ENCODE peak calls at places on chromosomes 1 and 21, in ten cellular contexts. One of them, this sample, is unnamed.

GRCh38 chr1:243513726-243514491 is 258.1 kb downstream of the SDCCAG8 start:
- DNase-seq in lower leg skin: no peak
- DNase-seq in GM23338: no peak
- DNase-seq in lower lobe of right lung: no peak
- DNase-seq in gastrocnemius medialis: no peak
- DNase-seq in brain microvascular endothelial cell: peak; percentile 37
- DNase-seq in fibroblast of lung: peak; percentile 86
- DNase-seq in uterus: no peak
- DNase-seq in cardiac fibroblast: peak; percentile 34
- DNase-seq in astrocyte of the spinal cord: peak; percentile 83
- DNase-seq in this sample: no peak

GRCh38 chr1:110237406-110238152 is 27.5 kb downstream of the KCNC4 start:
- DNase-seq in lower leg skin: no peak
- DNase-seq in GM23338: no peak
- DNase-seq in lower lobe of right lung: no peak
- DNase-seq in gastrocnemius medialis: no peak
- DNase-seq in brain microvascular endothelial cell: no peak
- DNase-seq in fibroblast of lung: peak; percentile 29
- DNase-seq in uterus: no peak
- DNase-seq in cardiac fibroblast: no peak
- DNase-seq in astrocyte of the spinal cord: no peak
- DNase-seq in this sample: no peak

GRCh38 chr1:247824023-247824422 is at the start of gene OR14A16:
- DNase-seq in lower leg skin: no peak
- DNase-seq in GM23338: peak; percentile 81
- DNase-seq in lower lobe of right lung: no peak
- DNase-seq in gastrocnemius medialis: no peak
- DNase-seq in brain microvascular endothelial cell: no peak
- DNase-seq in fibroblast of lung: no peak
- DNase-seq in uterus: no peak
- DNase-seq in cardiac fibroblast: no peak
- DNase-seq in astrocyte of the spinal cord: no peak
- DNase-seq in this sample: no peak

GRCh38 chr1:83671586-83671985 is 327.3 kb downstream of the TTLL7 start:
- DNase-seq in lower leg skin: no peak
- DNase-seq in GM23338: no peak
- DNase-seq in lower lobe of right lung: no peak
- DNase-seq in gastrocnemius medialis: no peak
- DNase-seq in brain microvascular endothelial cell: no peak
- DNase-seq in fibroblast of lung: no peak
- DNase-seq in uterus: no peak
- DNase-seq in cardiac fibroblast: no peak
- DNase-seq in astrocyte of the spinal cord: no peak
- DNase-seq in this sample: no peak

GRCh38 chr21:29334717-29335428 is 36.2 kb downstream of the BACH1 start:
- DNase-seq in lower leg skin: no peak
- DNase-seq in GM23338: no peak
- DNase-seq in lower lobe of right lung: no peak
- DNase-seq in gastrocnemius medialis: no peak
- DNase-seq in brain microvascular endothelial cell: peak; percentile 90
- DNase-seq in fibroblast of lung: peak; percentile 94
- DNase-seq in uterus: no peak
- DNase-seq in cardiac fibroblast: peak; percentile 91
- DNase-seq in astrocyte of the spinal cord: peak; percentile 92
- DNase-seq in this sample: peak; percentile 73

GRCh38 chr1:116943438-116943837 is 33.7 kb downstream of the PTGFRN start:
- DNase-seq in lower leg skin: no peak
- DNase-seq in GM23338: no peak
- DNase-seq in lower lobe of right lung: no peak
- DNase-seq in gastrocnemius medialis: no peak
- DNase-seq in brain microvascular endothelial cell: peak; percentile 9
- DNase-seq in fibroblast of lung: no peak
- DNase-seq in uterus: no peak
- DNase-seq in cardiac fibroblast: peak; percentile 28
- DNase-seq in astrocyte of the spinal cord: no peak
- DNase-seq in this sample: no peak

GRCh38 chr1:56438901-56439551 is 140.3 kb downstream of the PLPP3 start:
- DNase-seq in lower leg skin: no peak
- DNase-seq in GM23338: no peak
- DNase-seq in lower lobe of right lung: no peak
- DNase-seq in gastrocnemius medialis: no peak
- DNase-seq in brain microvascular endothelial cell: no peak
- DNase-seq in fibroblast of lung: no peak
- DNase-seq in uterus: no peak
- DNase-seq in cardiac fibroblast: no peak
- DNase-seq in astrocyte of the spinal cord: no peak
- DNase-seq in this sample: no peak

GRCh38 chr21:37551406-37552355 is 185.1 kb downstream of the DYRK1A start:
- DNase-seq in lower leg skin: peak; percentile 76
- DNase-seq in GM23338: no peak
- DNase-seq in lower lobe of right lung: peak; percentile 60
- DNase-seq in gastrocnemius medialis: peak; percentile 90
- DNase-seq in brain microvascular endothelial cell: peak; percentile 5
- DNase-seq in fibroblast of lung: peak; percentile 18
- DNase-seq in uterus: peak; percentile 42
- DNase-seq in cardiac fibroblast: peak; percentile 10
- DNase-seq in astrocyte of the spinal cord: peak; percentile 66
- DNase-seq in this sample: no peak

GRCh38 chr1:86018311-86018923 is 138.2 kb downstream of the COL24A1 start:
- DNase-seq in lower leg skin: no peak
- DNase-seq in GM23338: peak; percentile 68
- DNase-seq in lower lobe of right lung: no peak
- DNase-seq in gastrocnemius medialis: no peak
- DNase-seq in brain microvascular endothelial cell: peak; percentile 36
- DNase-seq in fibroblast of lung: peak; percentile 11
- DNase-seq in uterus: no peak
- DNase-seq in cardiac fibroblast: peak; percentile 51
- DNase-seq in astrocyte of the spinal cord: peak; percentile 52
- DNase-seq in this sample: no peak

GRCh38 chr1:160858127-160858909 is 4.4 kb downstream of the CD244 start:
- DNase-seq in lower leg skin: peak; percentile 45
- DNase-seq in GM23338: no peak
- DNase-seq in lower lobe of right lung: no peak
- DNase-seq in gastrocnemius medialis: no peak
- DNase-seq in brain microvascular endothelial cell: no peak
- DNase-seq in fibroblast of lung: no peak
- DNase-seq in uterus: no peak
- DNase-seq in cardiac fibroblast: no peak
- DNase-seq in astrocyte of the spinal cord: no peak
- DNase-seq in this sample: no peak

GRCh38 chr1:9473032-9473792 is 66.1 kb upstream of the SLC25A33 start:
- DNase-seq in lower leg skin: peak; percentile 95
- DNase-seq in GM23338: no peak
- DNase-seq in lower lobe of right lung: peak; percentile 55
- DNase-seq in gastrocnemius medialis: peak; percentile 64
- DNase-seq in brain microvascular endothelial cell: peak; percentile 94
- DNase-seq in fibroblast of lung: peak; percentile 96
- DNase-seq in uterus: peak; percentile 83
- DNase-seq in cardiac fibroblast: peak; percentile 91
- DNase-seq in astrocyte of the spinal cord: peak; percentile 90
- DNase-seq in this sample: peak; percentile 81

GRCh38 chr1:33410091-33410701 is 20.7 kb downstream of the PHC2 start:
- DNase-seq in lower leg skin: no peak
- DNase-seq in GM23338: peak; percentile 32
- DNase-seq in lower lobe of right lung: no peak
- DNase-seq in gastrocnemius medialis: no peak
- DNase-seq in brain microvascular endothelial cell: peak; percentile 80
- DNase-seq in fibroblast of lung: peak; percentile 82
- DNase-seq in uterus: no peak
- DNase-seq in cardiac fibroblast: peak; percentile 85
- DNase-seq in astrocyte of the spinal cord: peak; percentile 68
- DNase-seq in this sample: peak; percentile 69

GRCh38 chr1:62810420-62811274 is 26.7 kb downstream of the ATG4C start:
- DNase-seq in lower leg skin: no peak
- DNase-seq in GM23338: no peak
- DNase-seq in lower lobe of right lung: no peak
- DNase-seq in gastrocnemius medialis: no peak
- DNase-seq in brain microvascular endothelial cell: no peak
- DNase-seq in fibroblast of lung: no peak
- DNase-seq in uterus: no peak
- DNase-seq in cardiac fibroblast: no peak
- DNase-seq in astrocyte of the spinal cord: no peak
- DNase-seq in this sample: no peak

GRCh38 chr1:172398193-172398592 is 22.3 kb upstream of the C1orf105 start:
- DNase-seq in lower leg skin: no peak
- DNase-seq in GM23338: no peak
- DNase-seq in lower lobe of right lung: no peak
- DNase-seq in gastrocnemius medialis: no peak
- DNase-seq in brain microvascular endothelial cell: no peak
- DNase-seq in fibroblast of lung: peak; percentile 64
- DNase-seq in uterus: peak; percentile 29
- DNase-seq in cardiac fibroblast: peak; percentile 45
- DNase-seq in astrocyte of the spinal cord: peak; percentile 45
- DNase-seq in this sample: peak; percentile 40

GRCh38 chr1:16075337-16076002 is 2.0 kb upstream of the FAM131C start:
- DNase-seq in lower leg skin: no peak
- DNase-seq in GM23338: no peak
- DNase-seq in lower lobe of right lung: no peak
- DNase-seq in gastrocnemius medialis: no peak
- DNase-seq in brain microvascular endothelial cell: no peak
- DNase-seq in fibroblast of lung: peak; percentile 84
- DNase-seq in uterus: peak; percentile 85
- DNase-seq in cardiac fibroblast: peak; percentile 89
- DNase-seq in astrocyte of the spinal cord: peak; percentile 68
- DNase-seq in this sample: peak; percentile 41

GRCh38 chr21:45224189-45224938 is 63.3 kb downstream of the POFUT2 start:
- DNase-seq in lower leg skin: no peak
- DNase-seq in GM23338: no peak
- DNase-seq in lower lobe of right lung: no peak
- DNase-seq in gastrocnemius medialis: no peak
- DNase-seq in brain microvascular endothelial cell: peak; percentile 5
- DNase-seq in fibroblast of lung: peak; percentile 17
- DNase-seq in uterus: no peak
- DNase-seq in cardiac fibroblast: peak; percentile 18
- DNase-seq in astrocyte of the spinal cord: no peak
- DNase-seq in this sample: no peak

GRCh38 chr1:13764533-13764932 is 64.5 kb downstream of the PRDM2 start:
- DNase-seq in lower leg skin: no peak
- DNase-seq in GM23338: peak; percentile 78
- DNase-seq in lower lobe of right lung: no peak
- DNase-seq in gastrocnemius medialis: no peak
- DNase-seq in brain microvascular endothelial cell: peak; percentile 39
- DNase-seq in fibroblast of lung: peak; percentile 70
- DNase-seq in uterus: no peak
- DNase-seq in cardiac fibroblast: no peak
- DNase-seq in astrocyte of the spinal cord: peak; percentile 80
- DNase-seq in this sample: peak; percentile 24
- H3K4me3 ChIP-seq in lower leg skin: no peak overlapping the region
- H3K4me3 ChIP-seq in GM23338: no peak overlapping the region
- H3K4me3 ChIP-seq in lower lobe of right lung: no peak overlapping the region
- H3K4me3 ChIP-seq in gastrocnemius medialis: no peak overlapping the region
- H3K4me3 ChIP-seq in brain microvascular endothelial cell: no peak overlapping the region
- H3K4me3 ChIP-seq in fibroblast of lung: no peak overlapping the region
- H3K4me3 ChIP-seq in uterus: no peak overlapping the region
- H3K4me3 ChIP-seq in cardiac fibroblast: no peak overlapping the region
- H3K4me3 ChIP-seq in astrocyte of the spinal cord: no peak overlapping the region
- H3K4me3 ChIP-seq in this sample: no peak overlapping the region

GRCh38 chr1:151615711-151616504 is 4.1 kb downstream of the SNX27 start:
- DNase-seq in lower leg skin: no peak
- DNase-seq in GM23338: no peak
- DNase-seq in lower lobe of right lung: no peak
- DNase-seq in gastrocnemius medialis: no peak
- DNase-seq in brain microvascular endothelial cell: no peak
- DNase-seq in fibroblast of lung: no peak
- DNase-seq in uterus: no peak
- DNase-seq in cardiac fibroblast: no peak
- DNase-seq in astrocyte of the spinal cord: no peak
- DNase-seq in this sample: no peak
- H3K4me3 ChIP-seq in lower leg skin: no peak overlapping the region
- H3K4me3 ChIP-seq in GM23338: no peak overlapping the region
- H3K4me3 ChIP-seq in lower lobe of right lung: no peak overlapping the region
- H3K4me3 ChIP-seq in gastrocnemius medialis: no peak overlapping the region
- H3K4me3 ChIP-seq in brain microvascular endothelial cell: no peak overlapping the region
- H3K4me3 ChIP-seq in fibroblast of lung: no peak overlapping the region
- H3K4me3 ChIP-seq in uterus: no peak overlapping the region
- H3K4me3 ChIP-seq in cardiac fibroblast: no peak overlapping the region
- H3K4me3 ChIP-seq in astrocyte of the spinal cord: no peak overlapping the region
- H3K4me3 ChIP-seq in this sample: no peak overlapping the region

DNA sequence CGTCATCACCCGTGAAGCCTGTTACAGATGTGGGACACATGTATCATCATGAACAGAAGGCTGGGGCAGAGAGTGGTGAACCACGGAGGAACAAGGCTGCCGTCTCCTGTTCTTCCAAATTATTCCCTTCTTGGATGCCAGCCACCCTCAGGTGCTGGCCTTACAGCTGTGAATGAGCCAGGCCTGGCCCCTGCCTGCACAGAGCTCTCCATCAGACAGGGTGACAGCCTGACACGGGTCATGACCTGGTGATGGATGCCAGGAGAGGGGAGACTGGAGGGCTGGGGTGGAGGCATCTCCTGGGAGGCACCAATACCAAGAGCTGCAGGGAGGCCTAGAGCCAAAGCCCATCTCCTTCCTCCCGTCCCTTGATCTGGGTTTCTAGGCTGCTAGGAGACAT is 230.0 kb upstream of the C1orf174 start:
- DNase-seq in lower leg skin: no peak
- DNase-seq in GM23338: no peak
- DNase-seq in lower lobe of right lung: no peak
- DNase-seq in gastrocnemius medialis: no peak
- DNase-seq in brain microvascular endothelial cell: no peak
- DNase-seq in fibroblast of lung: no peak
- DNase-seq in uterus: no peak
- DNase-seq in cardiac fibroblast: no peak
- DNase-seq in astrocyte of the spinal cord: no peak
- DNase-seq in this sample: no peak
- H3K4me3 ChIP-seq in lower leg skin: no peak overlapping the region
- H3K4me3 ChIP-seq in GM23338: no peak overlapping the region
- H3K4me3 ChIP-seq in lower lobe of right lung: no peak overlapping the region
- H3K4me3 ChIP-seq in gastrocnemius medialis: no peak overlapping the region
- H3K4me3 ChIP-seq in brain microvascular endothelial cell: no peak overlapping the region
- H3K4me3 ChIP-seq in fibroblast of lung: no peak overlapping the region
- H3K4me3 ChIP-seq in uterus: no peak overlapping the region
- H3K4me3 ChIP-seq in cardiac fibroblast: no peak overlapping the region
- H3K4me3 ChIP-seq in astrocyte of the spinal cord: no peak overlapping the region
- H3K4me3 ChIP-seq in this sample: no peak overlapping the region

DNA sequence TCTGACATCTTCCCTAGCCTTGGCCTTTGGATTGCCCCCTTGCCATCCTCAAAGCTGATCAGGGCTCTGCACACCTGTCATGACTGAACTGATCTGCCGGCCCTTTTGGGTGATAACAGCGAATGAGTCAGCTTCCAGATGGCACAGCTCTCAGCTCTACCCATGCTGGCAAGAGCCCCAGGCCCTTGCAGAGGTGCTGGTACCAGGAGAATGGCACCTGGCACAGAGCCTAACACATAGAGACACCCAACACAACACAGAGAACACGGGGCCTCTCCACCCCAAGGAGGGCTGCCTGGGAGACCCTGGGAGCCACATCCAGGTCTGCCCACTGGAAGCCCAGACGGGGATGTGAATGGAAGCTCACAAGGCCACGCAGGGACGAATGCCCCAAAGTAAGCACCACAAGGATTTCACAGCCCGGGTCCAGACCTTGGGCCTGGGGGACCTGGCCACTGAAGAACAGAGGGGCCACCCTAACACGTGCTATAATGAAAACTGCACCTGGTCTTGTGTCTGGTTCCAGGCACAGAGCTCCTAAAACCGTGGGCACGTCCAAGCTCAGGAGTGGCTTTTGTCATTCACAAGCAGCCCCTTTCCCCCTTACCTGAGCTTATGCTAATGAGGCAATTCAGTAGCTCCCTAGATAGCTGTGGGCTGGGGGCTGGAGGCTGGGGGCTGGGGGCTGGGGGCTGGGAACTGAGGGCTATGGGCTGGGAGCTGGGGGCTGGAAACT is 160.5 kb downstream of the NPHP4 start:
- DNase-seq in lower leg skin: no peak
- DNase-seq in GM23338: peak; percentile 54
- DNase-seq in lower lobe of right lung: no peak
- DNase-seq in gastrocnemius medialis: no peak
- DNase-seq in brain microvascular endothelial cell: no peak
- DNase-seq in fibroblast of lung: no peak
- DNase-seq in uterus: no peak
- DNase-seq in cardiac fibroblast: no peak
- DNase-seq in astrocyte of the spinal cord: no peak
- DNase-seq in this sample: no peak
- H3K4me3 ChIP-seq in lower leg skin: no peak overlapping the region
- H3K4me3 ChIP-seq in GM23338: no peak overlapping the region
- H3K4me3 ChIP-seq in lower lobe of right lung: no peak overlapping the region
- H3K4me3 ChIP-seq in gastrocnemius medialis: no peak overlapping the region
- H3K4me3 ChIP-seq in brain microvascular endothelial cell: no peak overlapping the region
- H3K4me3 ChIP-seq in fibroblast of lung: no peak overlapping the region
- H3K4me3 ChIP-seq in uterus: no peak overlapping the region
- H3K4me3 ChIP-seq in cardiac fibroblast: no peak overlapping the region
- H3K4me3 ChIP-seq in astrocyte of the spinal cord: no peak overlapping the region
- H3K4me3 ChIP-seq in this sample: no peak overlapping the region

This sample was measured in skeletal muscle cell.